ENCODE peak calls at places on chromosome 16, in eight cellular contexts. B is psoas muscle, Y is bronchial epithelial cell, K is cardiac muscle cell, O is astrocyte of the spinal cord, N is progenitor cell of endocrine pancreas, G is fibroblast of mammary gland, R is BJ. E is an unnamed sample.

GRCh38 chr16:56549744-56550385 is 15.0 kb upstream of the MT4 start:
- DNase-seq in B (no peak), Y (peak; percentile 71), K (no peak), O (no peak), N (no peak), G (peak; percentile 28), R (no peak), E (no peak)

GRCh38 chr16:14018848-14019247 is 52.3 kb upstream of the MRTFB start:
- DNase-seq in B (no peak), Y (no peak), K (no peak), O (no peak), N (no peak), G (no peak), R (no peak), E (no peak)

GRCh38 chr16:17275076-17275732 is 195.6 kb downstream of the XYLT1 start:
- DNase-seq in B (no peak), Y (peak; percentile 7), K (no peak), O (peak; percentile 39), N (no peak), G (no peak), R (no peak), E (no peak)

GRCh38 chr16:14095883-14096551 is 24.9 kb downstream of the MRTFB start:
- DNase-seq in B (no peak), Y (peak; percentile 55), K (no peak), O (no peak), N (no peak), G (peak; percentile 17), R (no peak), E (no peak)

GRCh38 chr16:935684-936083 is 35.1 kb downstream of the LMF1 start:
- DNase-seq in B (no peak), Y (no peak), K (no peak), O (no peak), N (no peak), G (no peak), R (no peak), E (no peak)

GRCh38 chr16:3058173-3059030 is 7.0 kb upstream of the IL32 start:
- DNase-seq in B (peak; percentile 42), Y (peak; percentile 31), K (peak; percentile 31), O (peak; percentile 24), N (peak; percentile 36), G (peak; percentile 16), R (no peak), E (peak; percentile 54)

GRCh38 chr16:57480127-57480753 is 6.1 kb downstream of the DOK4 start:
- DNase-seq in B (peak; percentile 48), Y (no peak), K (peak; percentile 88), O (no peak), N (no peak), G (peak; percentile 29), R (no peak), E (peak; percentile 55)

GRCh38 chr16:65538945-65539344 is 417.1 kb upstream of the CDH11 start:
- DNase-seq in B (no peak), Y (peak; percentile 38), K (peak; percentile 30), O (peak; percentile 46), N (no peak), G (peak; percentile 51), R (peak; percentile 49), E (no peak)

GRCh38 chr16:85104821-85105391 is 7.4 kb downstream of the CIBAR2 start:
- DNase-seq in B (peak; percentile 38), Y (no peak), K (no peak), O (no peak), N (no peak), G (no peak), R (no peak), E (no peak)

GRCh38 chr16:71883193-71883848 is 661 bp downstream of the ZNF821 start:
- DNase-seq in B (no peak), Y (peak; percentile 26), K (peak; percentile 11), O (peak; percentile 8), N (peak; percentile 52), G (no peak), R (no peak), E (peak; percentile 65)

GRCh38 chr16:14284371-14284770 is 213.3 kb downstream of the MRTFB start:
- DNase-seq in B (no peak), Y (no peak), K (no peak), O (no peak), N (no peak), G (no peak), R (no peak), E (no peak)

GRCh38 chr16:21156767-21157467 is 1.6 kb upstream of the LDAF1 start:
- DNase-seq in B (no peak), Y (peak; percentile 73), K (peak; percentile 86), O (peak; percentile 75), N (peak; percentile 22), G (peak; percentile 86), R (no peak), E (peak; percentile 19)

DNA sequence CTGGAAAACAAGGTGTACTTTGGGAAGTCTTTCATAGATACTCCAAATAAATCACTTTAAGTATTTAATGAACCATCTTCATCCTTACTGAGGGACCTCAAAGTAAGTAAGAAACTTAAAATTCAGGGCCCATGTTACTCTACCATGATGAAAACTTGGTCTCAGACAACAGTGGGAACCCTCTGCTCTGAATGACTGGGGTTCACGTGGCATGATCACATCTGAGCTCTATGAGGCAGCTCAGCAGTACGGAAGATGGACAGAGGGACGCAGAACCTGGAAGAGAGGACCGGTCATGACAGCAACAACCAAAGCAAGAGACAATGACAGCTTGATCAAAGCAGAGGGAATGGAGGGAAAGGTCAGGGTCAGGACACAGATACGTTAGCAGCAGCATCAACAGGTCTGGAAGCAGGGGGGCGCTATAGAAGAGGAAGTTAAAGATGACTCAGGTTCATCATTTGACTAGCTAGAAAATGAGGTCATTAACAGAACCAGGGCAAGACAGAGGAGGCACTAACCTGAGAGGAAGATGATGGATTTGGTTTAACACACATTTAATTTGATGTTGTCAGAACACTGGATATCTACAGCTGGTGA is 9.5 kb downstream of the XPO6 start:
- DNase-seq in B (no peak), Y (no peak), K (no peak), O (no peak), N (no peak), G (no peak), R (no peak), E (no peak)
- TF ChIP-seq CTCF in B (no peak), Y (no peak), K (no peak), O (no peak), N (no peak), G (peak; percentile 13), R (no peak), E (no peak)

GRCh38 chr16:68381363-68381724 is 67.0 kb downstream of the SMPD3 start:
- DNase-seq in B (no peak), Y (no peak), K (no peak), O (no peak), N (no peak), G (no peak), R (no peak), E (no peak)

GRCh38 chr16:68380676-68381362 is 67.5 kb downstream of the SMPD3 start:
- DNase-seq in B (no peak), Y (no peak), K (no peak), O (no peak), N (no peak), G (no peak), R (no peak), E (no peak)

GRCh38 chr16:68383858-68384257 is 64.5 kb downstream of the SMPD3 start:
- DNase-seq in B (no peak), Y (no peak), K (no peak), O (no peak), N (no peak), G (no peak), R (no peak), E (no peak)

GRCh38 chr16:68380348-68380670 is 68.0 kb downstream of the SMPD3 start:
- DNase-seq in B (no peak), Y (no peak), K (no peak), O (no peak), N (no peak), G (no peak), R (no peak), E (no peak)

DNA sequence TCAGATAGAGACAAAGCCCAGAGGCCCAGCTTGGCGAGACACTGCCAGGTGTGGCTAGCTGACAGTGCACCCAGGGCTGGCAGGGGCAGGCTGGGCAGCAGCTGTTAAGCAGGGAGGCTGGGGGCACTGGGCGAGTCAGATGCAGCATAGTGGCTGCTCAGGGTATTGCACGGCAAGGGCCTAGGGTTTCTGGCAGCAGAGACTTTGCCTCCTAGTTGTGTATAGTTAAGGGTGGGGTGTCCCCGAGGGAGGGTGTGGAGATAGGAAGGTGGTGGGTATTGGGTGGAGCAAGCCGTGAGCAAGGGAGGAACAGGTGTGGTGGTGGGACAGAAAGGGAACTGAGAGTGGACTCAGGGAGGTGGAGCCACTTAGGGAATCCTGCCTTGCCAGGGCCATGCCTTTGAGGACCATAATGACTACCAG is 66.0 kb downstream of the SMPD3 start:
- DNase-seq in B (no peak), Y (no peak), K (no peak), O (no peak), N (no peak), G (no peak), R (no peak), E (no peak)
- TF ChIP-seq CTCF in B (no peak), Y (peak; percentile 32), K (peak; percentile 19), O (peak; percentile 29), N (peak; percentile 41), G (peak; percentile 26), R (peak; percentile 22), E (no peak)

GRCh38 chr16:64459821-64460220 is 662.0 kb downstream of the CDH11 start:
- DNase-seq in B (no peak), Y (peak; percentile 33), K (peak; percentile 79), O (peak; percentile 72), N (no peak), G (peak; percentile 67), R (no peak), E (no peak)

GRCh38 chr16:64459402-64459801 is 662.5 kb downstream of the CDH11 start:
- DNase-seq in B (no peak), Y (peak; percentile 76), K (no peak), O (no peak), N (no peak), G (no peak), R (no peak), E (no peak)

GRCh38 chr16:64452446-64452845 is 669.4 kb downstream of the CDH11 start:
- DNase-seq in B (no peak), Y (no peak), K (no peak), O (no peak), N (no peak), G (no peak), R (no peak), E (no peak)

GRCh38 chr16:64453643-64454042 is 668.2 kb downstream of the CDH11 start:
- DNase-seq in B (no peak), Y (no peak), K (peak; percentile 20), O (no peak), N (no peak), G (no peak), R (no peak), E (no peak)

DNA sequence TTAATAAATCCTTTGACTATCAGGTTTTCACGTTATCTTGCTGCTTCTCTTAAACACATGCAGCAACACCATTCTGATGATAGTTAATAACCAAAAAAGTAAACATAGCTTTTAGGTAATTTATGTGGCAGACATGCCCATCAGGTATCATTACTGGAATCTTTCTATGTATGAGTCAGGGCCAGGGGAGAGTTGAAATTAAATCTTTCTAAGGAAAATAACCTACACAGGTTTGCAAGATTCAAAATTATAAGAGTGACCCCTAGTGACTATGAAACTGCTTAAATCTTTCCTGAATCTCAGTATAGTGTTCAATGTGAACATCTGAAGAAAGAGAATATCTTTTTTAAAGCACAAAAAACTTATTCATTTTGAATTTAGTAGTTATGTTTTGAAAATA is 666.6 kb downstream of the CDH11 start:
- DNase-seq in B (no peak), Y (peak; percentile 63), K (peak; percentile 57), O (peak; percentile 67), N (no peak), G (peak; percentile 54), R (no peak), E (no peak)
- TF ChIP-seq CTCF in B (peak; percentile 8), Y (no peak), K (peak; percentile 42), O (peak; percentile 40), N (no peak), G (peak; percentile 41), R (peak; percentile 30), E (no peak)

GRCh38 chr16:87276926-87277325 is 40.3 kb downstream of the C16orf95 start:
- DNase-seq in B (no peak), Y (no peak), K (no peak), O (no peak), N (no peak), G (no peak), R (no peak), E (no peak)
- TF ChIP-seq CTCF in B (no peak), Y (no peak), K (no peak), O (no peak), N (no peak), G (no peak), R (no peak), E (no peak)